ENCODE peak calls at places on chromosomes 16 and 17, in seven cellular contexts. Z is EL; F is breast epithelium; I is tibial nerve; C is activated CD4-positive, alpha-beta T cell treated with anti-CD3 and anti-CD28 coated beads for 36 hours; W is stimulated activated CD8-positive, alpha-beta memory T cell treated with anti-CD3 and anti-CD28 coated beads, Interleukin-4, amount 100 ng/mL, for 1 hour; V is bronchial epithelial cell. L is an unnamed sample.

GRCh38 chr17:65564793-65565192 is 3.3 kb upstream of the AXIN2 start:
- DNase-seq in C (no peak), F (peak; percentile 56), V (no peak), Z (no peak), W (no peak), I (no peak), L (no peak)

GRCh38 chr16:53257001-53257400 is 177.3 kb upstream of the RBL2 start:
- DNase-seq in C (no peak), I (no peak), F (no peak), W (no peak), V (peak; percentile 58), Z (peak; percentile 72), L (peak; percentile 36)

GRCh38 chr16:24208710-24209109 is 47.4 kb upstream of the CACNG3 start:
- DNase-seq in V (no peak), C (no peak), Z (no peak), W (no peak), I (no peak), F (no peak), L (no peak)

GRCh38 chr16:65124596-65124995 is 2.7 kb upstream of the CDH11 start:
- DNase-seq in V (no peak), W (no peak), I (no peak), Z (no peak), C (no peak), F (no peak), L (no peak)

GRCh38 chr17:72863511-72864175 is 228.8 kb downstream of the SLC39A11 start:
- DNase-seq in I (no peak), Z (no peak), V (no peak), C (peak; percentile 16), F (no peak), W (no peak), L (no peak)

GRCh38 chr17:32192379-32192778 is 50.1 kb downstream of the RHOT1 start:
- DNase-seq in F (no peak), Z (peak; percentile 42), C (no peak), V (no peak), I (no peak), W (no peak), L (no peak)

GRCh38 chr16:349211-349610 is 3.3 kb downstream of the AXIN1 start:
- DNase-seq in W (no peak), I (no peak), F (no peak), V (no peak), Z (no peak), C (no peak), L (no peak)

GRCh38 chr16:21980032-21980431 is 20.9 kb downstream of the PDZD9 start:
- DNase-seq in W (no peak), F (no peak), I (no peak), Z (no peak), C (no peak), V (peak; percentile 13), L (no peak)

GRCh38 chr17:38852771-38853291 is 690 bp downstream of the RPL23 start:
- DNase-seq in F (no peak), I (no peak), C (no peak), V (no peak), Z (no peak), W (no peak), L (no peak)

GRCh38 chr17:76593338-76593737 is 7.7 kb upstream of the ST6GALNAC2 start:
- DNase-seq in V (peak; percentile 97), C (no peak), W (no peak), I (no peak), Z (peak; percentile 33), F (no peak), L (peak; percentile 83)

GRCh38 chr17:37131064-37131463 is 182.3 kb downstream of the AATF start:
- DNase-seq in V (no peak), W (no peak), I (no peak), C (no peak), F (no peak), Z (peak; percentile 49), L (no peak)

GRCh38 chr16:85929259-85929704 is 30.3 kb downstream of the IRF8 start:
- DNase-seq in V (no peak), F (no peak), Z (no peak), C (no peak), W (no peak), I (no peak), L (no peak)

GRCh38 chr17:55709984-55710383 is 12.7 kb downstream of the TMEM100 start:
- DNase-seq in Z (no peak), I (no peak), W (no peak), V (no peak), C (no peak), F (no peak), L (no peak)

GRCh38 chr16:11405331-11406176 is 60.3 kb downstream of the RMI2 start:
- DNase-seq in C (peak; percentile 76), I (no peak), F (no peak), W (peak; percentile 6), Z (peak; percentile 36), V (no peak), L (peak; percentile 51)

GRCh38 chr17:40124279-40125141 is 2.7 kb downstream of the MSL1 start:
- DNase-seq in Z (peak; percentile 41), I (no peak), V (no peak), W (no peak), C (peak; percentile 14), F (no peak), L (no peak)

GRCh38 chr17:2996938-2997670 is 66.3 kb downstream of the OR1D5 start:
- DNase-seq in Z (no peak), F (no peak), I (no peak), V (no peak), W (no peak), C (no peak), L (no peak)

GRCh38 chr17:7858487-7858832 is 657 bp downstream of the CYB5D1 start:
- DNase-seq in Z (peak; percentile 65), I (no peak), C (peak; percentile 56), V (no peak), W (no peak), F (peak; percentile 37), L (peak; percentile 56)

GRCh38 chr17:28701987-28702751 is 9.5 kb downstream of the PROCA1 start:
- DNase-seq in W (no peak), I (no peak), Z (no peak), V (no peak), C (no peak), F (no peak), L (no peak)

GRCh38 chr17:35345926-35346771 is 27.3 kb downstream of the SLFN11 start:
- DNase-seq in W (no peak), C (peak; percentile 40), V (peak; percentile 13), I (peak; percentile 31), Z (peak; percentile 69), F (peak; percentile 33), L (no peak)

GRCh38 chr17:443109-443508 is 90.5 kb upstream of the RPH3AL start:
- DNase-seq in C (no peak), Z (no peak), W (no peak), I (no peak), V (no peak), F (no peak), L (no peak)

GRCh38 chr16:79592150-79592549 is 8.4 kb downstream of the MAF start:
- DNase-seq in I (no peak), F (no peak), V (no peak), W (no peak), Z (no peak), C (no peak), L (no peak)

GRCh38 chr17:52025231-52025630 is 133.3 kb downstream of the CA10 start:
- DNase-seq in I (no peak), W (no peak), Z (peak; percentile 50), V (peak; percentile 3), F (no peak), C (no peak), L (no peak)

GRCh38 chr16:87836844-87837581 is 32.3 kb downstream of the SLC7A5 start:
- DNase-seq in Z (no peak), C (no peak), I (no peak), F (no peak), V (no peak), W (no peak), L (no peak)

GRCh38 chr16:741986-742629 is 1.3 kb upstream of the CIAO3 start:
- DNase-seq in C (no peak), Z (no peak), I (no peak), W (no peak), V (no peak), F (no peak), L (no peak)

GRCh38 chr17:48505788-48506187 is 25.0 kb downstream of the HOXB1 start:
- DNase-seq in W (no peak), I (no peak), V (peak; percentile 75), C (peak; percentile 52), Z (peak; percentile 72), F (peak; percentile 35), L (peak; percentile 76)

GRCh38 chr17:66494023-66494803 is 191.8 kb downstream of the PRKCA start:
- DNase-seq in I (no peak), V (peak; percentile 88), F (no peak), Z (peak; percentile 95), W (no peak), C (peak; percentile 27), L (peak; percentile 89)

GRCh38 chr17:34368455-34369195 is 5.6 kb upstream of the CCL1 start:
- DNase-seq in C (no peak), Z (no peak), I (no peak), W (no peak), F (no peak), V (no peak), L (no peak)

GRCh38 chr17:78849026-78849425 is 8.4 kb upstream of the USP36 start:
- DNase-seq in Z (no peak), W (no peak), C (no peak), F (no peak), I (no peak), V (no peak), L (no peak)

GRCh38 chr16:64545769-64546168 is 576.1 kb downstream of the CDH11 start:
- DNase-seq in V (peak; percentile 93), I (no peak), F (no peak), C (no peak), W (no peak), Z (no peak), L (peak; percentile 74)

L was measured in MCF 10A.